ENCODE peak calls at places on chromosome 11, in six cellular contexts. One of them, this sample, is unnamed.

GRCh38 chr11:99199336-99199735 is 178.6 kb downstream of the CNTN5 start:
- DNase-seq in stimulated activated CD4-positive, alpha-beta T cell treated with anti-CD3 and anti-CD28 coated beads, Interleukin-12 subunit alpha, Interleukin-12 subunit beta, amount 100 ng/mL, for 4 hours: no peak
- DNase-seq in fibroblast of lung: no peak
- DNase-seq in effector memory CD4-positive, alpha-beta T cell: no peak
- DNase-seq in AG10803: no peak
- DNase-seq in activated CD4-positive, alpha-beta T cell treated with anti-CD3 and anti-CD28 coated beads, Interleukin-2, amount 50 U/mL, for 24 hours: no peak
- DNase-seq in this sample: no peak

GRCh38 chr11:8566613-8567210 is 27.3 kb downstream of the STK33 start:
- DNase-seq in fibroblast of lung: peak
- DNase-seq in activated CD4-positive, alpha-beta T cell treated with anti-CD3 and anti-CD28 coated beads, Interleukin-2, amount 50 U/mL, for 24 hours: peak
- DNase-seq in AG10803: peak
- DNase-seq in effector memory CD4-positive, alpha-beta T cell: no peak
- DNase-seq in stimulated activated CD4-positive, alpha-beta T cell treated with anti-CD3 and anti-CD28 coated beads, Interleukin-12 subunit alpha, Interleukin-12 subunit beta, amount 100 ng/mL, for 4 hours: no peak
- DNase-seq in this sample: no peak

GRCh38 chr11:27317751-27318150 is 45.3 kb downstream of the CCDC34 start:
- DNase-seq in stimulated activated CD4-positive, alpha-beta T cell treated with anti-CD3 and anti-CD28 coated beads, Interleukin-12 subunit alpha, Interleukin-12 subunit beta, amount 100 ng/mL, for 4 hours: no peak
- DNase-seq in effector memory CD4-positive, alpha-beta T cell: no peak
- DNase-seq in fibroblast of lung: peak
- DNase-seq in activated CD4-positive, alpha-beta T cell treated with anti-CD3 and anti-CD28 coated beads, Interleukin-2, amount 50 U/mL, for 24 hours: no peak
- DNase-seq in AG10803: peak
- DNase-seq in this sample: no peak

GRCh38 chr11:77747381-77747969 is 73.0 kb downstream of the RSF1 start:
- DNase-seq in activated CD4-positive, alpha-beta T cell treated with anti-CD3 and anti-CD28 coated beads, Interleukin-2, amount 50 U/mL, for 24 hours: no peak
- DNase-seq in effector memory CD4-positive, alpha-beta T cell: no peak
- DNase-seq in AG10803: peak
- DNase-seq in fibroblast of lung: peak
- DNase-seq in stimulated activated CD4-positive, alpha-beta T cell treated with anti-CD3 and anti-CD28 coated beads, Interleukin-12 subunit alpha, Interleukin-12 subunit beta, amount 100 ng/mL, for 4 hours: no peak
- DNase-seq in this sample: no peak

GRCh38 chr11:11931461-11932055 is 76.9 kb downstream of the DKK3 start:
- DNase-seq in AG10803: peak
- DNase-seq in stimulated activated CD4-positive, alpha-beta T cell treated with anti-CD3 and anti-CD28 coated beads, Interleukin-12 subunit alpha, Interleukin-12 subunit beta, amount 100 ng/mL, for 4 hours: no peak
- DNase-seq in activated CD4-positive, alpha-beta T cell treated with anti-CD3 and anti-CD28 coated beads, Interleukin-2, amount 50 U/mL, for 24 hours: peak
- DNase-seq in fibroblast of lung: peak
- DNase-seq in effector memory CD4-positive, alpha-beta T cell: no peak
- DNase-seq in this sample: no peak

GRCh38 chr11:102430158-102430836 is 22.3 kb downstream of the TMEM123 start:
- DNase-seq in stimulated activated CD4-positive, alpha-beta T cell treated with anti-CD3 and anti-CD28 coated beads, Interleukin-12 subunit alpha, Interleukin-12 subunit beta, amount 100 ng/mL, for 4 hours: no peak
- DNase-seq in effector memory CD4-positive, alpha-beta T cell: no peak
- DNase-seq in activated CD4-positive, alpha-beta T cell treated with anti-CD3 and anti-CD28 coated beads, Interleukin-2, amount 50 U/mL, for 24 hours: peak
- DNase-seq in fibroblast of lung: peak
- DNase-seq in AG10803: peak
- DNase-seq in this sample: no peak

GRCh38 chr11:66317322-66317765 is 500 bp upstream of the CD248 start:
- DNase-seq in AG10803: peak
- DNase-seq in effector memory CD4-positive, alpha-beta T cell: no peak
- DNase-seq in activated CD4-positive, alpha-beta T cell treated with anti-CD3 and anti-CD28 coated beads, Interleukin-2, amount 50 U/mL, for 24 hours: no peak
- DNase-seq in fibroblast of lung: peak
- DNase-seq in stimulated activated CD4-positive, alpha-beta T cell treated with anti-CD3 and anti-CD28 coated beads, Interleukin-12 subunit alpha, Interleukin-12 subunit beta, amount 100 ng/mL, for 4 hours: no peak
- DNase-seq in this sample: no peak

GRCh38 chr11:94151903-94152677 is 23.4 kb downstream of the PANX1 start:
- DNase-seq in fibroblast of lung: peak
- DNase-seq in AG10803: peak
- DNase-seq in effector memory CD4-positive, alpha-beta T cell: no peak
- DNase-seq in activated CD4-positive, alpha-beta T cell treated with anti-CD3 and anti-CD28 coated beads, Interleukin-2, amount 50 U/mL, for 24 hours: no peak
- DNase-seq in stimulated activated CD4-positive, alpha-beta T cell treated with anti-CD3 and anti-CD28 coated beads, Interleukin-12 subunit alpha, Interleukin-12 subunit beta, amount 100 ng/mL, for 4 hours: no peak
- DNase-seq in this sample: peak

GRCh38 chr11:69427906-69428880 is 53.3 kb upstream of the LINC01488 start:
- DNase-seq in effector memory CD4-positive, alpha-beta T cell: no peak
- DNase-seq in activated CD4-positive, alpha-beta T cell treated with anti-CD3 and anti-CD28 coated beads, Interleukin-2, amount 50 U/mL, for 24 hours: no peak
- DNase-seq in stimulated activated CD4-positive, alpha-beta T cell treated with anti-CD3 and anti-CD28 coated beads, Interleukin-12 subunit alpha, Interleukin-12 subunit beta, amount 100 ng/mL, for 4 hours: no peak
- DNase-seq in fibroblast of lung: no peak
- DNase-seq in AG10803: no peak
- DNase-seq in this sample: no peak

GRCh38 chr11:16924826-16925494 is 89.3 kb downstream of the PLEKHA7 start:
- DNase-seq in fibroblast of lung: peak
- DNase-seq in stimulated activated CD4-positive, alpha-beta T cell treated with anti-CD3 and anti-CD28 coated beads, Interleukin-12 subunit alpha, Interleukin-12 subunit beta, amount 100 ng/mL, for 4 hours: no peak
- DNase-seq in effector memory CD4-positive, alpha-beta T cell: no peak
- DNase-seq in AG10803: peak
- DNase-seq in activated CD4-positive, alpha-beta T cell treated with anti-CD3 and anti-CD28 coated beads, Interleukin-2, amount 50 U/mL, for 24 hours: no peak
- DNase-seq in this sample: no peak

GRCh38 chr11:33747969-33748368 is 11.7 kb upstream of the CD59 start:
- DNase-seq in fibroblast of lung: peak
- DNase-seq in stimulated activated CD4-positive, alpha-beta T cell treated with anti-CD3 and anti-CD28 coated beads, Interleukin-12 subunit alpha, Interleukin-12 subunit beta, amount 100 ng/mL, for 4 hours: no peak
- DNase-seq in AG10803: peak
- DNase-seq in effector memory CD4-positive, alpha-beta T cell: no peak
- DNase-seq in activated CD4-positive, alpha-beta T cell treated with anti-CD3 and anti-CD28 coated beads, Interleukin-2, amount 50 U/mL, for 24 hours: no peak
- DNase-seq in this sample: no peak

GRCh38 chr11:3853935-3854659 is 1.4 kb upstream of the STIM1 start:
- DNase-seq in activated CD4-positive, alpha-beta T cell treated with anti-CD3 and anti-CD28 coated beads, Interleukin-2, amount 50 U/mL, for 24 hours: peak
- DNase-seq in stimulated activated CD4-positive, alpha-beta T cell treated with anti-CD3 and anti-CD28 coated beads, Interleukin-12 subunit alpha, Interleukin-12 subunit beta, amount 100 ng/mL, for 4 hours: peak
- DNase-seq in effector memory CD4-positive, alpha-beta T cell: peak
- DNase-seq in AG10803: no peak
- DNase-seq in fibroblast of lung: no peak
- DNase-seq in this sample: no peak